ENCODE peak calls at places on chromosomes 4 and X, in ten cellular contexts. P is transverse colon, L is GM06990, Z is cardiac fibroblast, T is GM13977, N is WTC11, M is IMR-90, A is astrocyte of the spinal cord, U is Panc1, Y is NB4. C is an unnamed sample.

GRCh38 chr4:172996571-172997216 is 171.9 kb upstream of the GALNT7 start:
- DNase-seq in P (no peak), L (no peak), Z (peak), T (no peak), N (no peak), M (peak), A (peak), U (no peak), Y (no peak), C (peak)

GRCh38 chr4:26873391-26874026 is 12.9 kb downstream of the STIM2 start:
- DNase-seq in P (no peak), L (no peak), Z (no peak), T (no peak), N (no peak), M (no peak), A (no peak), U (no peak), Y (no peak), C (no peak)

GRCh38 chr4:126583509-126583908 is 1049.2 kb upstream of the INTU start:
- DNase-seq in P (no peak), L (no peak), Z (peak), T (no peak), N (peak), M (peak), A (no peak), U (no peak), Y (peak), C (no peak)

GRCh38 chr4:29081230-29081955 is 1638.8 kb upstream of the PCDH7 start:
- DNase-seq in P (no peak), L (no peak), Z (peak), T (no peak), N (no peak), M (peak), A (peak), U (no peak), Y (peak), C (peak)

GRCh38 chr4:82786004-82786400 is 12.6 kb downstream of the SCD5 start:
- DNase-seq in P (no peak), L (no peak), Z (no peak), T (no peak), N (no peak), M (no peak), A (no peak), U (no peak), Y (peak), C (no peak)

GRCh38 chr4:151331276-151332042 is 6.1 kb upstream of the SH3D19 start:
- DNase-seq in P (no peak), L (no peak), Z (peak), T (no peak), N (no peak), M (peak), A (peak), U (no peak), Y (no peak), C (peak)

GRCh38 chr4:136495076-136495475 is 1037.2 kb downstream of the PCDH18 start:
- DNase-seq in P (no peak), L (no peak), Z (no peak), T (no peak), N (no peak), M (no peak), A (no peak), U (no peak), Y (no peak), C (no peak)

GRCh38 chr4:168848977-168849687 is 160.9 kb downstream of the CBR4 start:
- DNase-seq in P (no peak), L (no peak), Z (peak), T (no peak), N (no peak), M (peak), A (peak), U (no peak), Y (no peak), C (peak)

GRCh38 chr4:110514889-110515479 is 39.0 kb downstream of the ENPEP start:
- DNase-seq in P (no peak), L (no peak), Z (peak), T (peak), N (no peak), M (peak), A (peak), U (no peak), Y (peak), C (peak)
- TF ChIP-seq CTCF in P (peak), L (peak), Z (peak), T (peak), N (peak), M (peak), A (peak), U (peak), Y (peak), C (peak)

GRCh38 chr4:74793757-74794340 is 474 bp downstream of the BTC start:
- DNase-seq in P (peak), L (peak), Z (peak), T (peak), N (peak), M (no peak), A (peak), U (no peak), Y (no peak), C (no peak)

GRCh38 chr4:74789518-74789917 is 4.8 kb downstream of the BTC start:
- DNase-seq in P (no peak), L (no peak), Z (no peak), T (no peak), N (no peak), M (no peak), A (no peak), U (no peak), Y (no peak), C (no peak)

GRCh38 chr4:74796631-74797030 is 2.3 kb upstream of the BTC start:
- DNase-seq in P (no peak), L (no peak), Z (no peak), T (no peak), N (no peak), M (no peak), A (no peak), U (no peak), Y (no peak), C (no peak)

GRCh38 chr4:74790652-74791051 is 3.7 kb downstream of the BTC start:
- DNase-seq in P (no peak), L (no peak), Z (no peak), T (no peak), N (no peak), M (no peak), A (no peak), U (no peak), Y (no peak), C (no peak)

GRCh38 chr4:74794341-74794801 is at the start of gene BTC:
- DNase-seq in P (peak), L (peak), Z (peak), T (peak), N (peak), M (no peak), A (peak), U (peak), Y (no peak), C (no peak)
- TF ChIP-seq CTCF in P (peak), L (peak), Z (peak), T (no peak), N (no peak), M (peak), A (peak), U (peak), Y (no peak), C (peak)

DNA sequence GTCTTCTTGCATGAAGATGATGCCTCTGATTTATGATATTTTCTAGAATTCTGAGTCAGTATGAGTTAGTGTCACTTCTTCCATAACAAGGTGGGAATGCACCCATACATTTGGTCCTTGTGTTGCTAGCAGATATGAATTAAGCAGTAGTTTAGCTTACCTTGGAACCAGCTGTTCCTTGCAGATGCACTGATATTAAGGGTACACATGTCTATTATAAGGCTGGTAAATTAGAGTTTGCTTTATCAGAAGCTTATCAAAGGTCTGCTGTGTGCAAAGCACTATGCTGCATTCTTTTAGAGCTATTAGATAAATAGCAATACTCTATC is 36.5 kb downstream of the AFF1 start:
- DNase-seq in P (no peak), L (no peak), Z (no peak), T (no peak), N (no peak), M (no peak), A (no peak), U (no peak), Y (no peak), C (no peak)
- TF ChIP-seq CTCF in P (no peak), L (no peak), Z (no peak), T (no peak), N (no peak), M (no peak), A (no peak), U (no peak), Y (no peak), C (no peak)

GRCh38 chrX:68665502-68665901 is 18.0 kb downstream of the STARD8 start:
- DNase-seq in P (no peak), L (no peak), Z (no peak), T (no peak), N (no peak), M (no peak), A (no peak), U (no peak), Y (no peak), C (no peak)
- TF ChIP-seq CTCF in P (no peak), L (no peak), Z (no peak), T (no peak), N (no peak), M (no peak), A (no peak), U (no peak), Y (no peak), C (no peak)

GRCh38 chrX:107628662-107629532 is 587 bp downstream of the PRPS1 start:
- DNase-seq in P (peak), L (peak), Z (peak), T (peak), N (peak), M (peak), A (peak), U (peak), Y (peak), C (peak)

GRCh38 chrX:107626916-107627315 is 1.4 kb upstream of the PRPS1 start:
- DNase-seq in P (no peak), L (no peak), Z (no peak), T (no peak), N (no peak), M (no peak), A (no peak), U (no peak), Y (no peak), C (no peak)

GRCh38 chrX:107627792-107628661 is at the start of gene PRPS1:
- DNase-seq in P (peak), L (peak), Z (peak), T (peak), N (peak), M (peak), A (peak), U (peak), Y (peak), C (peak)

GRCh38 chrX:107630031-107630689 is 1.9 kb downstream of the PRPS1 start:
- DNase-seq in P (no peak), L (no peak), Z (no peak), T (no peak), N (no peak), M (no peak), A (no peak), U (no peak), Y (no peak), C (no peak)

DNA sequence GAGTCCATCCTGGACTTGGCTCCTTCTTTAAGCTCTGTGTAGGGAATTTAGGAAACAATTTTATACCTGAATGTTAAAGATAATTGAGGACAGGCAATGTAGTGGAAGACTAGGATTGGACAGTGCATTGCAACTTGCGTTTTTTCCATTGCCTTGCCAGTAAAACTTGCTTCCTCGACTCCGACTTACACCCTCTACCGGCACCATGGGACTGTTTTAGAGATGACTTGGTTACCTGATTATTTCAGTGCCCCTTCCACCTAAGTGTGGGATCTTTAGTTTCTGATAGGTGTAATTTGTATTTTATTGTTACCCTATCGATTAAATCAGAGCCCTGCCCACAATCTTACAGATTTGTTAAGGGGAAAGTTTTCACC is 1.2 kb downstream of the PRPS1 start:
- DNase-seq in P (no peak), L (no peak), Z (peak), T (no peak), N (no peak), M (peak), A (peak), U (peak), Y (peak), C (peak)
- TF ChIP-seq CTCF in P (no peak), L (peak), Z (peak), T (no peak), N (no peak), M (peak), A (peak), U (peak), Y (peak), C (peak)

GRCh38 chr4:184744251-184744650 is 10.4 kb upstream of the CENPU start:
- DNase-seq in P (no peak), L (no peak), Z (no peak), T (no peak), N (no peak), M (no peak), A (no peak), U (no peak), Y (no peak), C (no peak)

GRCh38 chr4:184746532-184746870 is 12.6 kb upstream of the CENPU start:
- DNase-seq in P (no peak), L (no peak), Z (peak), T (no peak), N (no peak), M (peak), A (peak), U (no peak), Y (no peak), C (peak)

GRCh38 chr4:184745747-184746531 is 12.0 kb upstream of the CENPU start:
- DNase-seq in P (peak), L (no peak), Z (peak), T (peak), N (peak), M (peak), A (peak), U (peak), Y (peak), C (peak)

DNA sequence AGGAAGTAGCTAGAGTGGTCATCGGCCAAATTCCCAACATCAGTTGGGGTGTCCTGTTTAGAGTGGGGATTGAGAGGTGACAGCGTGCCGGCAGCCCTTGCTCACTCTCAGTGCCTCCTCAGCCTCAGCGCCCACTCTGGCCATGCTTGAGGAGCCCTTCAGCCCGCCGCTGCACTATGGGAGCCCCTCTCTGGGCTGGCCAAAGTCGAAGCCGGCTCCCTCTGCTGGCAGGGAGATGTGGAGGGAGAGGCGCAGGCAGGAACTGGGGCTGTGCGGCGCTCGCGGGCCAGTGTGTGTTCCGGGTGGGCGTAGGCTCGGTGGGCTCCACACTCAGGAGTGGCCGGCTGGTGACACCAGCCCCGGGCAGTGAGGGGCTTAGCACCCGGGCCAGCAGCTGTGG is 7.1 kb upstream of the CENPU start:
- DNase-seq in P (no peak), L (no peak), Z (no peak), T (no peak), N (no peak), M (no peak), A (no peak), U (no peak), Y (no peak), C (no peak)
- TF ChIP-seq CTCF in P (no peak), L (peak), Z (no peak), T (peak), N (no peak), M (no peak), A (no peak), U (no peak), Y (no peak), C (no peak)

DNA sequence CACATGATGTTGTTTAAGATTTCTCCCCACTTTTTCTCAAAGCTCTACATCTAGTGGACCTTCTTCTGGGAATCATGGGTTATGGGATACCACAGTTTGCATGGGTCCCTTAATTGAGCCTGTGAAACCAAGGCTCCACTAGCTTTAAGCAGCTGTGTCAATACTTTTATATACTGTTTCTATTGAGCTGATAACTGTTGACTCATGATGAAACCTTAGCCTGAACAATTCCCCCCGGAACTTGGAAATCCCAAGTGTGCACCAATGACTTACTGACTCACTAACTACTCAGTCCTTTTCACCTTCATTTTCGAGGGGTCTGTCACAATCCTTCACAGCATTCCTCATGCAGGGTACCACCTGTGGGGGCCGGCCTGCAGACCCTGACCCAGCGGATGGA is 12.7 kb upstream of the SPIN4 start:
- DNase-seq in P (no peak), L (no peak), Z (peak), T (no peak), N (no peak), M (no peak), A (no peak), U (no peak), Y (no peak), C (no peak)
- TF ChIP-seq CTCF in P (no peak), L (no peak), Z (no peak), T (no peak), N (no peak), M (no peak), A (no peak), U (no peak), Y (no peak), C (no peak)

GRCh38 chr4:108141213-108142045 is 27.3 kb downstream of the LEF1 start:
- DNase-seq in P (no peak), L (no peak), Z (no peak), T (no peak), N (no peak), M (no peak), A (no peak), U (no peak), Y (no peak), C (no peak)
- TF ChIP-seq CTCF in P (no peak), L (no peak), Z (no peak), T (no peak), N (no peak), M (no peak), A (no peak), U (no peak), Y (no peak), C (no peak)

GRCh38 chrX:153726286-153727107 is 1.8 kb downstream of the ABCD1 start:
- DNase-seq in P (peak), L (peak), Z (peak), T (peak), N (peak), M (peak), A (peak), U (no peak), Y (peak), C (peak)

GRCh38 chrX:153727108-153727931 is 2.7 kb downstream of the ABCD1 start:
- DNase-seq in P (peak), L (no peak), Z (no peak), T (peak), N (no peak), M (no peak), A (peak), U (no peak), Y (peak), C (peak)

GRCh38 chrX:153728951-153729631 is 4.4 kb downstream of the ABCD1 start:
- DNase-seq in P (no peak), L (no peak), Z (no peak), T (no peak), N (no peak), M (no peak), A (no peak), U (no peak), Y (no peak), C (no peak)

GRCh38 chrX:153725832-153726285 is 1.2 kb downstream of the ABCD1 start:
- DNase-seq in P (no peak), L (peak), Z (no peak), T (no peak), N (no peak), M (no peak), A (no peak), U (no peak), Y (peak), C (no peak)

DNA sequence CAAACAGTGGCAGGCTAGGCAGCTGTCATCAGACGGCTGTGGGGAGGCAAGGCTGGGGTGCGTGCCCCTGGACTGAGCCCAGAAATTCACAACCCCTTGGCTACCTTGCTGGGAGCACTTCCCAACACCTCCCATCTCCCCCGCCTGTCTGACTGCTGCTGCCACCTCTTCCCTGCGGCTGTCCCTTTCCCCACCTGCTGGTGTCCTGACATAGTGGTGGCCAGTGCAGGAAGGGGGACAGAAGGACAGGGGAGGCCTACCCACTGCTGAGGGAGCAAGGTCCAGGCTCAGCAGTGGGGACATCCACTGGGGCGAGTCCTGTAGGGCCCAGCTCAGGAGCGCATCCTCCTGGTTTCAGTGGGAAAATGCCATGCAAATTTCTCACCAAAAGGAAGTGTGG is 3.4 kb downstream of the ABCD1 start:
- DNase-seq in P (no peak), L (no peak), Z (no peak), T (no peak), N (no peak), M (no peak), A (no peak), U (no peak), Y (no peak), C (no peak)
- TF ChIP-seq CTCF in P (no peak), L (no peak), Z (no peak), T (no peak), N (no peak), M (no peak), A (no peak), U (no peak), Y (no peak), C (no peak)

DNA sequence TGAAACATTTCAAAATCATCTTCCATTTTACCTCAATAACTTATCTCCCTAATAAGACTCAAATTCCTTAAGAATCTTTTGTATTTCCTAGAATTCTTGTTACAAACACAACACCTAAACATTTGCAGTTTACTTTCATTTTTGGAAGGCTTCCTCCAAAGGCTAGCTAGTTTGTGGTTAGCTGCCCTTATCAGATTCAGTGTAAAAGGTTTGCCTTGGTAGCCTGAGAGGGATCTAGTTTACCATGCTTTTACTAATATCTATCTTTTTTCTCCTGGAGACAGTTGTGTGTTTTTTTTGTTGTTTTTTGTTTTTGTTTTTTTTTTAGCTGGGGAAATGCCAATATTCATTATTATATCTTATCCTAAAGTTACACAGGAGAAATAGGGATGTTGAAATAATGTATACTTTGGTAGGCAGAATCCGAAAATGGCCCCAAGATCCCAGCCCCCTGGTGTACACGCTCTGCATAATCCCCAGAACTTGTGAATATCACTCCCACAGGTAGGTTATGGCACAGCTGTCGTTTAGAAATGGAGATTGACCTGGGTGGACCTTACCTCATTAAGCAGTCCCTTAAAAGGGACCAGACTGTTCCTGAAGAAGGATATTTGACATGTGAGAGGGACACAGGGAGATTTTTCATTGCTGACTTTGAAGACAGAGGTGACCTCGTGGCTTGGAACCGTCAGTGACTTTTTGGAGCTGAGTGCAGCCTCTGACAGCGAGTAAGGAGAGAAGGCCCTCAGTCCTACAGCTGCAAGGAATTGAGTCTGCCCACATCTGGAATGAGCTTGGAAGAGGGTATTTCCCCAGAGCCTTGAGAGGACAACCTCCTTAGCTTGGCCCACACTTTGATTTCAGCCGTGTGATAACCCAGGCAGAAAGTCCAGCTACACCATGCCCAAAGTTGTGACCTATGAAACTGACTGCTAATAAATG is 33.4 kb downstream of the SEPTIN11 start:
- DNase-seq in P (no peak), L (no peak), Z (no peak), T (no peak), N (no peak), M (peak), A (no peak), U (no peak), Y (peak), C (peak)
- TF ChIP-seq CTCF in P (no peak), L (no peak), Z (peak), T (no peak), N (no peak), M (peak), A (peak), U (peak), Y (no peak), C (peak)

C was measured in fibroblast of villous mesenchyme.